ENCODE peak calls at places on chromosomes 12 and 14, in six cellular contexts. U, P, Q, N, R and I are unnamed samples.
A peak's percentile ranks its signal among the peaks of the same experiment; 100 is the strongest.

GRCh38 chr12:55996715-55997534 is at the start of gene SUOX:
- DNase-seq in U (peak; percentile 98), P (no peak), Q (peak; percentile 97), N (peak; percentile 98), R (peak; percentile 98), I (peak; percentile 92)

GRCh38 chr14:67675219-67675582 is 769 bp upstream of the VTI1B start:
- DNase-seq in U (no peak), P (no peak), Q (no peak), N (no peak), R (peak; percentile 8), I (no peak)

GRCh38 chr14:66380143-66380542 is 106.0 kb upstream of the CCDC196 start:
- DNase-seq in U (no peak), P (no peak), Q (no peak), N (peak; percentile 45), R (peak; percentile 19), I (no peak)

GRCh38 chr14:56196274-56196673 is 78.1 kb downstream of the PELI2 start:
- DNase-seq in U (peak; percentile 40), P (no peak), Q (no peak), N (peak; percentile 68), R (no peak), I (no peak)

GRCh38 chr12:60172266-60172665 is 576.4 kb downstream of the SLC16A7 start:
- DNase-seq in U (no peak), P (no peak), Q (no peak), N (peak; percentile 33), R (peak; percentile 54), I (no peak)

GRCh38 chr14:78254911-78255431 is 84.8 kb downstream of the NRXN3 start:
- DNase-seq in U (peak; percentile 80), P (no peak), Q (no peak), N (no peak), R (no peak), I (peak; percentile 91)

GRCh38 chr14:21024668-21025373 is at the start of gene NDRG2:
- DNase-seq in U (no peak), P (peak; percentile 85), Q (peak; percentile 91), N (peak; percentile 40), R (no peak), I (no peak)

GRCh38 chr14:68519788-68520187 is 273.1 kb downstream of the ZFP36L1 start:
- DNase-seq in U (no peak), P (no peak), Q (no peak), N (no peak), R (no peak), I (no peak)

GRCh38 chr12:117093918-117094630 is 5.1 kb downstream of the TESC start:
- DNase-seq in U (no peak), P (no peak), Q (no peak), N (no peak), R (no peak), I (no peak)

GRCh38 chr14:67319142-67319541 is 40.5 kb downstream of the ATP6V1D start:
- DNase-seq in U (peak; percentile 13), P (no peak), Q (no peak), N (peak; percentile 12), R (no peak), I (peak; percentile 79)

GRCh38 chr12:47818382-47818700 is 1.4 kb downstream of the HDAC7 start:
- DNase-seq in U (peak; percentile 32), P (no peak), Q (no peak), N (no peak), R (peak; percentile 69), I (no peak)

GRCh38 chr14:36658091-36659009 is 3.3 kb upstream of the PAX9 start:
- DNase-seq in U (no peak), P (no peak), Q (no peak), N (no peak), R (no peak), I (no peak)

GRCh38 chr14:21498540-21499526 is 12.3 kb downstream of the METTL3 start:
- DNase-seq in U (peak; percentile 50), P (no peak), Q (peak; percentile 26), N (peak; percentile 64), R (peak; percentile 55), I (peak; percentile 33)

GRCh38 chr12:109385339-109386078 is 37.8 kb downstream of the MYO1H start:
- DNase-seq in U (peak; percentile 62), P (no peak), Q (no peak), N (peak; percentile 70), R (peak; percentile 58), I (peak; percentile 26)

GRCh38 chr12:90174198-90174510 is 465.5 kb upstream of the ATP2B1 start:
- DNase-seq in U (peak; percentile 46), P (no peak), Q (peak; percentile 74), N (no peak), R (no peak), I (peak; percentile 45)

GRCh38 chr14:35341454-35342159 is 49.4 kb downstream of the PSMA6 start:
- DNase-seq in U (peak; percentile 89), P (no peak), Q (peak; percentile 89), N (peak; percentile 96), R (peak; percentile 91), I (peak; percentile 62)

GRCh38 chr14:82636426-82636825 is 1102.8 kb upstream of the SEL1L start:
- DNase-seq in U (no peak), P (no peak), Q (no peak), N (no peak), R (no peak), I (no peak)

GRCh38 chr14:57492859-57493258 is 798 bp downstream of the CCDC198 start:
- DNase-seq in U (peak; percentile 63), P (no peak), Q (no peak), N (peak; percentile 41), R (no peak), I (peak; percentile 72)

GRCh38 chr14:21097616-21098133 is 780 bp downstream of the ZNF219 start:
- DNase-seq in U (no peak), P (no peak), Q (peak; percentile 44), N (no peak), R (no peak), I (no peak)

GRCh38 chr14:98189944-98190343 is 1082.1 kb downstream of the BCL11B start:
- DNase-seq in U (no peak), P (no peak), Q (no peak), N (no peak), R (no peak), I (no peak)

GRCh38 chr14:104676694-104677505 is 12.5 kb upstream of the INF2 start:
- DNase-seq in U (no peak), P (no peak), Q (peak; percentile 89), N (no peak), R (peak; percentile 28), I (no peak)

GRCh38 chr14:22593189-22593588 is 4.2 kb upstream of the DAD1 start:
- DNase-seq in U (no peak), P (no peak), Q (no peak), N (no peak), R (no peak), I (no peak)

GRCh38 chr14:22588419-22589095 is 467 bp downstream of the DAD1 start:
- DNase-seq in U (no peak), P (no peak), Q (no peak), N (no peak), R (no peak), I (no peak)

GRCh38 chr14:22589096-22589839 is at the start of gene DAD1:
- DNase-seq in U (peak; percentile 99), P (peak; percentile 100), Q (peak; percentile 98), N (peak; percentile 100), R (peak; percentile 100), I (peak; percentile 99)

GRCh38 chr14:22583994-22584393 is 5.0 kb downstream of the DAD1 start:
- DNase-seq in U (no peak), P (no peak), Q (no peak), N (no peak), R (no peak), I (no peak)

GRCh38 chr14:22587247-22587646 is 1.8 kb downstream of the DAD1 start:
- DNase-seq in U (no peak), P (no peak), Q (no peak), N (no peak), R (no peak), I (no peak)
- H3K4me3 ChIP-seq in U (no peak overlapping the region), P (no peak overlapping the region), Q (no peak overlapping the region), N (no peak overlapping the region), R (no peak overlapping the region), I (no peak overlapping the region)

GRCh38 chr12:115755752-115756140 is 521.7 kb downstream of the MED13L start:
- DNase-seq in U (no peak), P (no peak), Q (no peak), N (no peak), R (no peak), I (no peak)

GRCh38 chr12:115755061-115755751 is 522.3 kb downstream of the MED13L start:
- DNase-seq in U (no peak), P (no peak), Q (no peak), N (no peak), R (no peak), I (no peak)

GRCh38 chr12:115756804-115757203 is 520.7 kb downstream of the MED13L start:
- DNase-seq in U (no peak), P (no peak), Q (no peak), N (no peak), R (no peak), I (no peak)

GRCh38 chr12:115758886-115759620 is 518.4 kb downstream of the MED13L start:
- DNase-seq in U (no peak), P (no peak), Q (no peak), N (no peak), R (no peak), I (no peak)

GRCh38 chr12:115756271-115756670 is 521.2 kb downstream of the MED13L start:
- DNase-seq in U (no peak), P (no peak), Q (no peak), N (no peak), R (no peak), I (no peak)
- H3K4me3 ChIP-seq in U (no peak overlapping the region), P (no peak overlapping the region), Q (no peak overlapping the region), N (no peak overlapping the region), R (no peak overlapping the region), I (no peak overlapping the region)

DNA sequence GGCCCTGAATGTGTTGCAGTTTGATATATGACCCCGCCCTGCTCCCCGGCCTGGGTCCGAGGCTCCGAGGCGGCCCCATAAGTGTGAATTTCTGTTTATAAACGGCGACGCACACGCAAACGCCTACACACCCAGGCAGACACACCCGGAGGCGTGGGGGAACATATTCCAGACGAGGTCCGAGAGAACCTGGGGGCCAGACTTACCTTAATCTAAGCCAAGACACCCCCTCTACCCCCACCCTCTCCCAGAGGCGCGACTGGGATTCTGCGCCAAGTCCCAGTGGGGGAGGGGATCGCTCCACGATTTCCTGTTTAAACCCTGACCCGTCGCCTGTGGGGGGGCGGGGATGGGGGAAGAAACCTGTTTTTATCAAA is 9.6 kb upstream of the HOXC6 start:
- DNase-seq in U (no peak), P (no peak), Q (peak; percentile 85), N (no peak), R (no peak), I (no peak)
- H3K4me3 ChIP-seq in U (peak overlapping the region; percentile 64), P (no peak overlapping the region), Q (peak overlapping the region; percentile 73), N (no peak overlapping the region), R (no peak overlapping the region), I (no peak overlapping the region)

GRCh38 chr12:68614772-68615171 is 4.1 kb downstream of the RAP1B start:
- DNase-seq in U (no peak), P (no peak), Q (no peak), N (no peak), R (no peak), I (no peak)

GRCh38 chr12:68613209-68613904 is 2.7 kb downstream of the RAP1B start:
- DNase-seq in U (no peak), P (no peak), Q (no peak), N (no peak), R (no peak), I (no peak)

GRCh38 chr12:68612245-68612644 is 1.5 kb downstream of the RAP1B start:
- DNase-seq in U (peak; percentile 32), P (no peak), Q (no peak), N (peak; percentile 46), R (peak; percentile 55), I (no peak)

GRCh38 chr12:68612675-68613074 is 2.0 kb downstream of the RAP1B start:
- DNase-seq in U (no peak), P (no peak), Q (no peak), N (no peak), R (peak; percentile 32), I (no peak)

GRCh38 chr12:68614105-68614679 is 3.5 kb downstream of the RAP1B start:
- DNase-seq in U (no peak), P (no peak), Q (no peak), N (no peak), R (no peak), I (no peak)
- H3K4me3 ChIP-seq in U (no peak overlapping the region), P (peak overlapping the region; percentile 95), Q (no peak overlapping the region), N (no peak overlapping the region), R (no peak overlapping the region), I (peak overlapping the region; percentile 6)